ENCODE peak calls at places on chromosomes 4 and X, in eight cellular contexts. G is activated naive CD4-positive, alpha-beta T cell treated with Interleukin-2 at 50 U/mL for 16 hours; O is H4; A is EL; C is GOT3; S is RPMI8226; E is stimulated activated CD4-positive, alpha-beta T cell treated with anti-CD3 and anti-CD28 coated beads, Interleukin-2, amount 100 ng/mL, for 48 hours; B is neural crest cell. D is an unnamed sample.

GRCh38 chrX:102067966-102068723 is 57.3 kb upstream of the TCEAL2 start:
- DNase-seq in G (peak), O (peak), A (peak), C (no peak), S (peak), E (peak), B (peak), D (peak)

GRCh38 chrX:20244936-20245335 is 21.8 kb downstream of the RPS6KA3 start:
- DNase-seq in G (no peak), O (no peak), A (peak), C (no peak), S (no peak), E (no peak), B (no peak), D (no peak)

GRCh38 chrX:17933856-17934255 is 72.8 kb upstream of the RAI2 start:
- DNase-seq in G (no peak), O (no peak), A (no peak), C (no peak), S (no peak), E (no peak), B (no peak), D (no peak)

GRCh38 chrX:110741213-110741796 is 54.3 kb downstream of the CHRDL1 start:
- DNase-seq in G (no peak), O (no peak), A (peak), C (no peak), S (no peak), E (no peak), B (no peak), D (no peak)

GRCh38 chrX:28802625-28803024 is 215.4 kb downstream of the IL1RAPL1 start:
- DNase-seq in G (no peak), O (no peak), A (no peak), C (no peak), S (no peak), E (no peak), B (no peak), D (peak)

GRCh38 chrX:7709845-7710244 is 133.1 kb upstream of the VCX start:
- DNase-seq in G (no peak), O (peak), A (no peak), C (no peak), S (no peak), E (no peak), B (no peak), D (no peak)

GRCh38 chr4:154119317-154119716 is 330.4 kb upstream of the SFRP2 start:
- DNase-seq in G (no peak), O (no peak), A (no peak), C (no peak), S (no peak), E (no peak), B (no peak), D (no peak)

GRCh38 chr4:49032440-49033161 is 46.5 kb downstream of the CWH43 start:
- DNase-seq in G (no peak), O (peak), A (peak), C (no peak), S (peak), E (peak), B (peak), D (peak)

GRCh38 chr4:22485751-22486150 is 30.1 kb downstream of the ADGRA3 start:
- DNase-seq in G (no peak), O (no peak), A (peak), C (no peak), S (no peak), E (no peak), B (no peak), D (peak)

GRCh38 chrX:147850875-147851274 is 60.8 kb upstream of the FMR1 start:
- DNase-seq in G (no peak), O (no peak), A (no peak), C (no peak), S (no peak), E (no peak), B (no peak), D (no peak)

GRCh38 chrX:100928660-100929613 is at the start of gene XKRX:
- DNase-seq in G (peak), O (no peak), A (peak), C (no peak), S (peak), E (no peak), B (peak), D (no peak)

GRCh38 chrX:149830192-149830873 is 48.6 kb downstream of the MAGEA9 start:
- DNase-seq in G (peak), O (peak), A (peak), C (no peak), S (no peak), E (no peak), B (peak), D (peak)

GRCh38 chr4:8352368-8353157 is 83.0 kb downstream of the HTRA3 start:
- DNase-seq in G (no peak), O (no peak), A (no peak), C (no peak), S (no peak), E (no peak), B (no peak), D (no peak)

GRCh38 chrX:42128020-42128419 is 204.7 kb upstream of the CASK start:
- DNase-seq in G (no peak), O (no peak), A (no peak), C (no peak), S (no peak), E (no peak), B (no peak), D (no peak)

GRCh38 chr4:117324851-117325491 is 239.6 kb upstream of the TRAM1L1 start:
- DNase-seq in G (no peak), O (peak), A (peak), C (no peak), S (no peak), E (no peak), B (no peak), D (no peak)

GRCh38 chr4:158818595-158818994 is 49.8 kb downstream of the FNIP2 start:
- DNase-seq in G (no peak), O (no peak), A (no peak), C (no peak), S (no peak), E (no peak), B (no peak), D (no peak)

GRCh38 chrX:81378550-81378949 is 176.6 kb downstream of the SH3BGRL start:
- DNase-seq in G (no peak), O (no peak), A (no peak), C (no peak), S (no peak), E (no peak), B (no peak), D (no peak)

GRCh38 chr4:128292349-128292748 is 4.7 kb upstream of the PGRMC2 start:
- DNase-seq in G (no peak), O (no peak), A (no peak), C (no peak), S (no peak), E (no peak), B (no peak), D (no peak)

GRCh38 chr4:22504931-22505330 is 10.9 kb downstream of the ADGRA3 start:
- DNase-seq in G (no peak), O (no peak), A (no peak), C (no peak), S (no peak), E (no peak), B (no peak), D (no peak)

GRCh38 chr4:173025131-173025530 is 143.5 kb upstream of the GALNT7 start:
- DNase-seq in G (no peak), O (peak), A (peak), C (no peak), S (peak), E (peak), B (peak), D (peak)

GRCh38 chr4:88803600-88804096 is 106.0 kb upstream of the NAP1L5 start:
- DNase-seq in G (no peak), O (peak), A (peak), C (no peak), S (no peak), E (no peak), B (no peak), D (peak)

GRCh38 chrX:38860106-38861013 is 59.1 kb downstream of the MID1IP1 start:
- DNase-seq in G (peak), O (no peak), A (no peak), C (no peak), S (no peak), E (no peak), B (no peak), D (no peak)

GRCh38 chr4:128288689-128289106 is 1.1 kb upstream of the PGRMC2 start:
- DNase-seq in G (no peak), O (peak), A (peak), C (no peak), S (peak), E (no peak), B (no peak), D (peak)

GRCh38 chr4:87697272-87697671 is 47.2 kb downstream of the DMP1 start:
- DNase-seq in G (no peak), O (no peak), A (no peak), C (no peak), S (no peak), E (no peak), B (no peak), D (no peak)

GRCh38 chr4:107978716-107979451 is 10.8 kb upstream of the HADH start:
- DNase-seq in G (no peak), O (no peak), A (no peak), C (no peak), S (no peak), E (no peak), B (no peak), D (peak)

GRCh38 chr4:102500371-102501175 is 586 bp upstream of the NFKB1 start:
- DNase-seq in G (peak), O (peak), A (peak), C (no peak), S (peak), E (peak), B (peak), D (peak)

GRCh38 chr4:172892300-172892699 is 276.3 kb upstream of the GALNT7 start:
- DNase-seq in G (no peak), O (no peak), A (peak), C (no peak), S (peak), E (no peak), B (no peak), D (no peak)

GRCh38 chr4:101049549-101050001 is 297.8 kb downstream of the PPP3CA start:
- DNase-seq in G (no peak), O (no peak), A (no peak), C (no peak), S (no peak), E (no peak), B (no peak), D (no peak)

GRCh38 chr4:107248571-107248970 is 212.5 kb upstream of the DKK2 start:
- DNase-seq in G (no peak), O (no peak), A (no peak), C (no peak), S (no peak), E (no peak), B (no peak), D (no peak)

GRCh38 chr4:113468165-113469022 is 293.1 kb downstream of the CAMK2D start:
- DNase-seq in G (peak), O (peak), A (peak), C (peak), S (no peak), E (no peak), B (no peak), D (peak)

GRCh38 chr4:76689079-76689817 is 208.7 kb downstream of the SOWAHB start:
- DNase-seq in G (peak), O (no peak), A (peak), C (peak), S (no peak), E (peak), B (peak), D (no peak)

GRCh38 chr4:125355791-125356190 is 41.0 kb downstream of the FAT4 start:
- DNase-seq in G (no peak), O (no peak), A (no peak), C (no peak), S (no peak), E (no peak), B (no peak), D (no peak)

D was measured in pons.